ENCODE peak calls at places on chromosomes 4 and X, in ten cellular contexts. I is NCI-H774; C is naive B cell; X is endothelial cell of umbilical vein; B is left ventricle myocardium superior; J is iris pigment epithelial cell; N is activated T-helper 9 cell treated with anti-CD3 and anti-CD28 coated beads, Interleukin-2, amount 50 U/mL, for 16 hours; H is mucosa of descending colon; Q is ACHN; P is activated T-cell treated with anti-CD3 and anti-CD28 coated beads for 48 hours. A is an unnamed sample.
A peak's percentile ranks its signal among the peaks of the same experiment; 100 is the strongest.

GRCh38 chr4:108644237-108644636 is 6.2 kb upstream of the OSTC start:
- DNase-seq in I (no peak), C (no peak), X (peak; percentile 61), B (no peak), J (peak; percentile 65), N (no peak), H (no peak), Q (no peak), P (no peak), A (no peak)

GRCh38 chr4:148112231-148112982 is 329.8 kb downstream of the NR3C2 start:
- DNase-seq in I (no peak), C (no peak), X (peak; percentile 5), B (no peak), J (peak; percentile 78), N (no peak), H (no peak), Q (no peak), P (no peak), A (no peak)

GRCh38 chrX:56802428-56802827 is 73.4 kb downstream of the NBDY start:
- DNase-seq in I (no peak), C (no peak), X (no peak), B (no peak), J (no peak), N (no peak), H (no peak), Q (no peak), P (no peak), A (no peak)

GRCh38 chr4:1404573-1405248 is 1.5 kb downstream of the NKX1-1 start:
- DNase-seq in I (no peak), C (no peak), X (no peak), B (no peak), J (no peak), N (no peak), H (no peak), Q (no peak), P (no peak), A (no peak)

GRCh38 chr4:16544251-16544721 is 318.0 kb upstream of the TAPT1 start:
- DNase-seq in I (no peak), C (no peak), X (no peak), B (peak; percentile 76), J (no peak), N (no peak), H (peak; percentile 1), Q (no peak), P (no peak), A (no peak)

GRCh38 chr4:166144607-166145006 is 271.6 kb downstream of the TLL1 start:
- DNase-seq in I (no peak), C (no peak), X (no peak), B (no peak), J (peak; percentile 4), N (no peak), H (no peak), Q (no peak), P (no peak), A (no peak)

GRCh38 chrX:110401142-110401541 is 42.5 kb downstream of the RTL9 start:
- DNase-seq in I (no peak), C (no peak), X (no peak), B (no peak), J (no peak), N (no peak), H (no peak), Q (no peak), P (no peak), A (no peak)

GRCh38 chrX:31508338-31508737 is 436.5 kb upstream of the FTHL17 start:
- DNase-seq in I (no peak), C (no peak), X (peak; percentile 39), B (no peak), J (peak; percentile 61), N (no peak), H (peak; percentile 16), Q (no peak), P (no peak), A (no peak)

GRCh38 chrX:133546441-133546840 is 131.2 kb upstream of the GPC4 start:
- DNase-seq in I (no peak), C (no peak), X (no peak), B (no peak), J (no peak), N (no peak), H (no peak), Q (no peak), P (no peak), A (no peak)

GRCh38 chrX:24508375-24508774 is 43.3 kb downstream of the PDK3 start:
- DNase-seq in I (no peak), C (no peak), X (no peak), B (no peak), J (no peak), N (no peak), H (no peak), Q (no peak), P (no peak), A (no peak)

GRCh38 chrX:139738581-139738980 is 30.6 kb upstream of the MCF2 start:
- DNase-seq in I (no peak), C (no peak), X (peak; percentile 53), B (no peak), J (peak; percentile 14), N (no peak), H (no peak), Q (no peak), P (no peak), A (peak; percentile 65)

GRCh38 chr4:30720656-30721352 is 635 bp downstream of the PCDH7 start:
- DNase-seq in I (no peak), C (no peak), X (peak; percentile 67), B (peak; percentile 59), J (peak; percentile 54), N (no peak), H (peak; percentile 13), Q (peak; percentile 26), P (no peak), A (peak; percentile 13)

GRCh38 chrX:100804780-100805179 is 15.4 kb upstream of the CSTF2 start:
- DNase-seq in I (no peak), C (no peak), X (no peak), B (no peak), J (no peak), N (no peak), H (no peak), Q (no peak), P (no peak), A (no peak)

GRCh38 chr4:147848634-147849033 is 116.7 kb downstream of the ARHGAP10 start:
- DNase-seq in I (no peak), C (no peak), X (no peak), B (no peak), J (peak; percentile 62), N (no peak), H (no peak), Q (no peak), P (no peak), A (no peak)

GRCh38 chr4:119113033-119113655 is 22.5 kb upstream of the MYOZ2 start:
- DNase-seq in I (no peak), C (no peak), X (peak; percentile 91), B (no peak), J (peak; percentile 96), N (no peak), H (no peak), Q (peak; percentile 68), P (no peak), A (no peak)

GRCh38 chr4:128942547-128942946 is 133.0 kb downstream of the JADE1 start:
- DNase-seq in I (no peak), C (no peak), X (no peak), B (no peak), J (no peak), N (no peak), H (no peak), Q (no peak), P (no peak), A (no peak)

GRCh38 chrX:133892337-133892736 is 93.1 kb downstream of the GPC3 start:
- DNase-seq in I (no peak), C (no peak), X (no peak), B (no peak), J (no peak), N (no peak), H (no peak), Q (no peak), P (no peak), A (no peak)

GRCh38 chr4:37803348-37803973 is 23.0 kb upstream of the PGM2 start:
- DNase-seq in I (peak; percentile 28), C (peak; percentile 29), X (peak; percentile 74), B (no peak), J (peak; percentile 67), N (no peak), H (peak; percentile 61), Q (peak; percentile 57), P (no peak), A (no peak)

GRCh38 chr4:110618091-110619000 is 4.5 kb downstream of the PITX2 start:
- DNase-seq in I (no peak), C (no peak), X (no peak), B (no peak), J (peak; percentile 90), N (no peak), H (no peak), Q (no peak), P (no peak), A (no peak)